ENCODE peak calls at places on chromosomes 13 and 19, in ten cellular contexts. F is right lobe of liver, W is mucosa of descending colon, X is heart right ventricle, V is nephron progenitor cell, G is type B pancreatic cell, O is A549, L is AG09319, H is fibroblast of villous mesenchyme, U is BJ. R is an unnamed sample.

GRCh38 chr13:110187501-110188161 is 119.3 kb downstream of the COL4A1 start:
- DNase-seq in F (no peak), W (no peak), X (peak; percentile 73), V (no peak), G (no peak), O (no peak), L (no peak), H (peak; percentile 96), U (no peak), R (no peak)

GRCh38 chr13:99686944-99687382 is 185.7 kb downstream of the TM9SF2 start:
- DNase-seq in F (no peak), W (peak; percentile 49), X (no peak), V (no peak), G (no peak), O (no peak), L (no peak), H (no peak), U (no peak), R (no peak)

GRCh38 chr13:93147946-93148345 is 78.7 kb upstream of the GPC6 start:
- DNase-seq in F (no peak), W (no peak), X (no peak), V (no peak), G (no peak), O (no peak), L (no peak), H (no peak), U (no peak), R (no peak)

GRCh38 chr19:11064831-11065303 is 24.4 kb upstream of the LDLR start:
- DNase-seq in F (peak; percentile 48), W (no peak), X (no peak), V (no peak), G (no peak), O (peak; percentile 27), L (no peak), H (peak; percentile 25), U (no peak), R (no peak)

GRCh38 chr13:25857830-25858229 is 194.0 kb downstream of the SHISA2 start:
- DNase-seq in F (no peak), W (no peak), X (no peak), V (no peak), G (no peak), O (no peak), L (no peak), H (no peak), U (no peak), R (no peak)

GRCh38 chr19:58544591-58545285 is 874 bp downstream of the TRIM28 start:
- DNase-seq in F (peak; percentile 75), W (no peak), X (no peak), V (peak; percentile 83), G (no peak), O (peak; percentile 75), L (no peak), H (peak; percentile 51), U (no peak), R (peak; percentile 47)

GRCh38 chr19:4108767-4109625 is 14.9 kb downstream of the MAP2K2 start:
- DNase-seq in F (no peak), W (peak; percentile 55), X (no peak), V (no peak), G (no peak), O (no peak), L (no peak), H (no peak), U (no peak), R (peak; percentile 88)

GRCh38 chr19:5585461-5586299 is 17.9 kb upstream of the TINCR start:
- DNase-seq in F (no peak), W (no peak), X (peak; percentile 39), V (peak; percentile 50), G (no peak), O (no peak), L (no peak), H (no peak), U (no peak), R (peak; percentile 84)

DNA sequence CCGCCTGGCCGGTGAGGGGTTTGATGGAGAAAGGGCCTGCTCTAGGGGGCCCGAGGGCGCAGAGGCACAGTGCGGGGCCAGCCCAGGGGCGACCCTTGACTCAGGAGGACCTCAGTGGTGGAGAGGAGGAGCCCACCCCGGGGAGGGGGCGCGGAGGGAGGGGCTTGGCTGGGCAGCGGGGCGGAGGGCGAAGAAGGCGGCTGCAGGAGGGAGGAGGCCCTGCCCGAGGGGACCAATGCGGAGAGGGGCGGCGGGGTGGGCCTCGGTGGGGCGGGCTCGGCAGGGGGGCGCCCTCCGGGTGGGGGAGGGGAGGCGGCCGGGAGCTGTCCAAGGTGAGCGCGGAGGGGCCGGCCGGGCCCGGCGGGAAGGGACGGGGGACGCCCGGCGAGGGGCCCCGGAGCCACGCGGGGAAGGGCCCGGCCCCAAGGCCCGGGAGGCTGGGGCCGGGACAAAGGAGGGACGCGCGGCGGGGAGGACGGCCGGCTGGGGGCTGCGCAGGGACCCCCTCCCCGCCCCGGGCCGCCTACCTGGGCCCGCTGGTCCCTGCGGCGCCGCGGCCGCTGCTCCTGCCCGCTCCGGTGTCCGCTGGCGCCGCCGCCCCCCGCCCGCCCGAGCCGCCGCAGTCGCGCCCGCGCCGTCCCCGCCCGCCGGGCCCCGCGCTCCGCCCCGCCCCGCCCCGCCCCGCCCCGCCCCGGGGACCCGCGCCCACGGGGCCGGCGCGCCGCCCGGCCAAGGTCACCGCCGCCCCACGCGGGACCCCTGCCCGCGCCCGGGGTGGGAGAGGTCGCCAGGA is at the start of gene DIRAS1:
- DNase-seq in F (no peak), W (no peak), X (no peak), V (peak; percentile 65), G (peak; percentile 71), O (no peak), L (no peak), H (no peak), U (no peak), R (no peak)
- TF ChIP-seq CTCF in F (no peak), W (no peak), X (no peak), V (no peak), G (no peak), O (no peak), L (no peak), H (no peak), U (no peak), R (no peak)

GRCh38 chr19:30403583-30403982 is 31.4 kb downstream of the ZNF536 start:
- DNase-seq in F (no peak), W (no peak), X (no peak), V (no peak), G (no peak), O (no peak), L (no peak), H (no peak), U (no peak), R (no peak)

GRCh38 chr19:30408734-30409301 is 36.6 kb downstream of the ZNF536 start:
- DNase-seq in F (no peak), W (no peak), X (no peak), V (no peak), G (no peak), O (no peak), L (no peak), H (no peak), U (no peak), R (no peak)

GRCh38 chr19:30402790-30403189 is 30.6 kb downstream of the ZNF536 start:
- DNase-seq in F (no peak), W (no peak), X (no peak), V (no peak), G (peak; percentile 40), O (no peak), L (no peak), H (no peak), U (no peak), R (no peak)

GRCh38 chr19:30407310-30407709 is 35.1 kb downstream of the ZNF536 start:
- DNase-seq in F (no peak), W (no peak), X (no peak), V (no peak), G (no peak), O (no peak), L (no peak), H (no peak), U (no peak), R (no peak)

DNA sequence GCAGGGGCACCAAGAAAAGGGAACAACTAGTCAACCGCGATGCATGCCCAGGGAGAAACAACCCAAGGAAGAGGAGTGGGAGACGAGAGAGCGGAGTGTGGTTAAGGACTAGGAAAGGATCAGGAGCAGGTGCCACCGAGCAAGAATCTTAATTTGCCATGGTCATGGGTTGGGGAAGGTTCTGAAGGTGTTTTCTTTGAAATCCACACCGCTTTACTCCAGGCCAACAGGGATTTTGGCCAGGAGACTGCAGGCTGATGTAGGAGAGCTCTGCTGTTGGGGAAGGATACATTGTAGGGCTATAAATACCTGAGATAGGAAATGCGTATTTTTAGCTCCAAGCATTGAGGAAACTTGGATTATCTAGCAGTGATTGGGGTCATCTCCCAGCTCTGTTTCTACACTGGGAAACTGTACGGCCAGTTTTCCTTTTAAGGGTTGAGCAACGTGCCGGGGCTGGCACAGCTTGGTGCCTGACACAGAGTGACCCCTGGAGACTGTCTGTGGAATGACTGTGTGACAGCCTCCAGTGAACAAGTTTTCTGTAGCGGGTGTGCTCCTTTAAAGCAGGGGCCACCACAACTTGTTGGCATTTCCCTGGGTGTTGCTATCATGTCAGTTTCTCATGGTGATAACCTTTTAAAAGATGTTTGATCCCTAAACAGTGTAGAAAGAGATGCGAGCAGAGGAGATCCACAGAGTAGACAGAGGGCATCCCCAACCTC is 34.2 kb downstream of the ZNF536 start:
- DNase-seq in F (no peak), W (no peak), X (peak; percentile 15), V (peak; percentile 38), G (no peak), O (peak; percentile 69), L (no peak), H (no peak), U (no peak), R (no peak)
- TF ChIP-seq CTCF in F (no peak), W (no peak), X (peak; percentile 48), V (peak; percentile 52), G (peak; percentile 63), O (peak; percentile 38), L (peak; percentile 59), H (no peak), U (no peak), R (no peak)

GRCh38 chr13:73225983-73226382 is 167.2 kb downstream of the KLF5 start:
- DNase-seq in F (no peak), W (no peak), X (no peak), V (no peak), G (no peak), O (no peak), L (no peak), H (no peak), U (no peak), R (no peak)

GRCh38 chr13:73224708-73225107 is 165.9 kb downstream of the KLF5 start:
- DNase-seq in F (no peak), W (no peak), X (no peak), V (no peak), G (no peak), O (no peak), L (no peak), H (peak; percentile 25), U (peak; percentile 46), R (no peak)

GRCh38 chr13:73220966-73221720 is 162.3 kb downstream of the KLF5 start:
- DNase-seq in F (no peak), W (peak; percentile 55), X (no peak), V (no peak), G (no peak), O (no peak), L (no peak), H (peak; percentile 7), U (no peak), R (no peak)

GRCh38 chr13:73223372-73223781 is 164.6 kb downstream of the KLF5 start:
- DNase-seq in F (no peak), W (no peak), X (no peak), V (no peak), G (no peak), O (no peak), L (no peak), H (peak; percentile 39), U (no peak), R (peak; percentile 57)

DNA sequence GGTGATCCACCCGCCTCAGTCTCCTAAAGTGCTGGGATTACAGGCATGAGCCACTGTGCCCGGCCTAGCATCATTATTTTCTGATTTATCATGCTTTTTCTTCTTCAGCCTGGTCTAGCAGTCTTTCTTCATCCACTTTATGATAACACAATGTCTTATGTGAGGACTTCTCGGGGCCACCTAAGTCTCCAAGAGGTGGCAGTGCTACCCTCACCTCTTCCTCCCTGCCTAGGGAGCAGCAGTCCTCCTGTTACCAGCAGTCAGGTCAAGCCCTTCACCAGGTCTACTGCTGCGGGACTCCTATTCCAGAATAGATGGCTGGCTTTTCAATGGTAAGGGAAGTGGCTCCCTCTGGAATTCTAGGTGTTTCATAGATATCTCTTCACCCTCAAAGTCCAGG is 163.8 kb downstream of the KLF5 start:
- DNase-seq in F (no peak), W (no peak), X (no peak), V (no peak), G (no peak), O (no peak), L (no peak), H (no peak), U (no peak), R (no peak)
- TF ChIP-seq CTCF in F (no peak), W (no peak), X (no peak), V (no peak), G (no peak), O (no peak), L (no peak), H (no peak), U (no peak), R (no peak)

DNA sequence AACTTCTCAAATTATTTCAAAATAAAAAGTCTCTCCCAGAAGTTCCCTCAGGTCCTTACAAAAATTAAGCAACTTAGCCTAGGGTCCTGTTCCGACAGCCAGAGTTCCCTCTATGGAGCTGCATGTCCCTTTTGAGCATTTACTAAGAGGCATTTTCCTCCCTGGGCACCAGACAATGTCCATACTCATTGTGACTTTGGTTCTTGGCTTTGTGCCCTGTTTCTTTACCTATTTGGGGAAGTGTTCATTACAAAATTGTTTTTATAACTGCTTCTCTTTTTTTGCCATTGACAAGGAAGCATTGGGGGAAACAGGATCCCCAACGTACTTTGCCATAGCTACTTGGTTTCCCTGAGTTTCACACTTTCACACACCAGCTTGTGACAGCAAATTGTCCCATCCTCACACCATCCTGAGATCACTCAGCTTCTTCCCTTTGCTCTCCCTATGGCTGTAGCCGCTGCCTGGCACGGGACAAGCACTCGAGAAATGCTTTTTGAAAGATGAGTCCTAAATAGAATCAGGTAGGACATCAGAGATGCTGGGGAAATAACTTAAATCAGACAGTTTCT is 81.1 kb upstream of the SIAH3 start:
- DNase-seq in F (no peak), W (no peak), X (no peak), V (no peak), G (no peak), O (no peak), L (no peak), H (no peak), U (no peak), R (no peak)
- TF ChIP-seq CTCF in F (no peak), W (no peak), X (no peak), V (no peak), G (no peak), O (no peak), L (no peak), H (no peak), U (no peak), R (no peak)